ENCODE peak calls at places on chromosome X, in five cellular contexts. A is ascending aorta; E is activated T-helper 1 cell treated with anti-CD3 and anti-CD28 coated beads, Interleukin-2, amount 50 U/mL, for 16 hours; C is SW480; U is activated CD8-positive, alpha-beta T cell treated with anti-CD3 and anti-CD28 coated beads, Interleukin-2, amount 10 ng/mL, durations not matched to agents 7 days and 5 days. H is an unnamed sample.

GRCh38 chrX:130170752-130171445 is 863 bp upstream of the RAB33A start:
- DNase-seq in A (peak; percentile 66), E (peak; percentile 17), C (peak; percentile 58), U (peak; percentile 83), H (peak; percentile 36)

GRCh38 chrX:110384490-110384889 is 25.8 kb downstream of the RTL9 start:
- DNase-seq in A (no peak), E (no peak), C (no peak), U (no peak), H (no peak)

GRCh38 chrX:132114607-132115006 is 13.2 kb downstream of the FRMD7 start:
- DNase-seq in A (no peak), E (no peak), C (no peak), U (no peak), H (peak; percentile 16)

GRCh38 chrX:53704294-53704693 is 17.8 kb upstream of the HUWE1 start:
- DNase-seq in A (no peak), E (no peak), C (no peak), U (no peak), H (no peak)

GRCh38 chrX:82320554-82320953 is 1118.7 kb downstream of the SH3BGRL start:
- DNase-seq in A (no peak), E (no peak), C (no peak), U (no peak), H (peak; percentile 7)

GRCh38 chrX:132022115-132022862 is 813 bp upstream of the STK26 start:
- DNase-seq in A (no peak), E (no peak), C (peak; percentile 42), U (peak; percentile 28), H (no peak)

GRCh38 chrX:146238173-146238572 is 420.5 kb downstream of the SLITRK2 start:
- DNase-seq in A (no peak), E (no peak), C (no peak), U (no peak), H (no peak)

GRCh38 chrX:35800479-35800878 is 2.3 kb downstream of the MAGEB16 start:
- DNase-seq in A (no peak), E (no peak), C (no peak), U (no peak), H (no peak)

GRCh38 chrX:88863726-88864125 is 116.7 kb downstream of the CPXCR1 start:
- DNase-seq in A (no peak), E (no peak), C (no peak), U (no peak), H (no peak)

H was measured in hepatocyte.